ENCODE peak calls at places on chromosomes 12 and 14, in five cellular contexts. One of them, this sample, is unnamed.

GRCh38 chr12:63862187-63863107 is 17.9 kb downstream of the SRGAP1 start:
- DNase-seq in neural crest cell: no peak
- DNase-seq in cardiac muscle cell: no peak
- DNase-seq in dorsolateral prefrontal cortex: no peak
- DNase-seq in stomach: peak; percentile 62
- DNase-seq in this sample: no peak

GRCh38 chr14:33568935-33569579 is 381.8 kb downstream of the EGLN3 start:
- DNase-seq in neural crest cell: no peak
- DNase-seq in cardiac muscle cell: no peak
- DNase-seq in dorsolateral prefrontal cortex: no peak
- DNase-seq in stomach: no peak
- DNase-seq in this sample: no peak

GRCh38 chr12:47360771-47361388 is 281.1 kb upstream of the AMIGO2 start:
- DNase-seq in neural crest cell: no peak
- DNase-seq in cardiac muscle cell: no peak
- DNase-seq in dorsolateral prefrontal cortex: no peak
- DNase-seq in stomach: no peak
- DNase-seq in this sample: no peak

GRCh38 chr14:52650774-52651173 is 44.6 kb downstream of the ERO1A start:
- DNase-seq in neural crest cell: no peak
- DNase-seq in cardiac muscle cell: no peak
- DNase-seq in dorsolateral prefrontal cortex: no peak
- DNase-seq in stomach: no peak
- DNase-seq in this sample: no peak

GRCh38 chr14:87052646-87053225 is 940.2 kb downstream of the GALC start:
- DNase-seq in neural crest cell: no peak
- DNase-seq in cardiac muscle cell: no peak
- DNase-seq in dorsolateral prefrontal cortex: peak; percentile 10
- DNase-seq in stomach: no peak
- DNase-seq in this sample: no peak

GRCh38 chr14:102683399-102684275 is 91.2 kb downstream of the RCOR1 start:
- DNase-seq in neural crest cell: no peak
- DNase-seq in cardiac muscle cell: no peak
- DNase-seq in dorsolateral prefrontal cortex: no peak
- DNase-seq in stomach: peak; percentile 36
- DNase-seq in this sample: no peak

GRCh38 chr14:94025720-94026119 is 420 bp upstream of the OTUB2 start:
- DNase-seq in neural crest cell: no peak
- DNase-seq in cardiac muscle cell: no peak
- DNase-seq in dorsolateral prefrontal cortex: no peak
- DNase-seq in stomach: no peak
- DNase-seq in this sample: no peak

GRCh38 chr12:2172486-2173214 is 119.9 kb downstream of the CACNA1C start:
- DNase-seq in neural crest cell: no peak
- DNase-seq in cardiac muscle cell: no peak
- DNase-seq in dorsolateral prefrontal cortex: no peak
- DNase-seq in stomach: no peak
- DNase-seq in this sample: no peak

GRCh38 chr14:92561906-92562489 is 48.4 kb downstream of the RIN3 start:
- DNase-seq in neural crest cell: no peak
- DNase-seq in cardiac muscle cell: no peak
- DNase-seq in dorsolateral prefrontal cortex: no peak
- DNase-seq in stomach: no peak
- DNase-seq in this sample: no peak

GRCh38 chr12:60148831-60149230 is 553.0 kb downstream of the SLC16A7 start:
- DNase-seq in neural crest cell: no peak
- DNase-seq in cardiac muscle cell: no peak
- DNase-seq in dorsolateral prefrontal cortex: no peak
- DNase-seq in stomach: no peak
- DNase-seq in this sample: no peak

GRCh38 chr12:73863541-73863940 is 674.1 kb upstream of the ATXN7L3B start:
- DNase-seq in neural crest cell: no peak
- DNase-seq in cardiac muscle cell: no peak
- DNase-seq in dorsolateral prefrontal cortex: no peak
- DNase-seq in stomach: no peak
- DNase-seq in this sample: no peak

GRCh38 chr14:23299186-23299521 is 3.5 kb downstream of the PPP1R3E start:
- DNase-seq in neural crest cell: no peak
- DNase-seq in cardiac muscle cell: no peak
- DNase-seq in dorsolateral prefrontal cortex: no peak
- DNase-seq in stomach: no peak
- DNase-seq in this sample: no peak

GRCh38 chr12:94872671-94873367 is 130.7 kb downstream of the NDUFA12 start:
- DNase-seq in neural crest cell: no peak
- DNase-seq in cardiac muscle cell: no peak
- DNase-seq in dorsolateral prefrontal cortex: no peak
- DNase-seq in stomach: no peak
- DNase-seq in this sample: no peak

GRCh38 chr12:92859650-92860386 is 69.3 kb downstream of the EEA1 start:
- DNase-seq in neural crest cell: no peak
- DNase-seq in cardiac muscle cell: no peak
- DNase-seq in dorsolateral prefrontal cortex: no peak
- DNase-seq in stomach: no peak
- DNase-seq in this sample: no peak

GRCh38 chr14:76968621-76969063 is 59.9 kb downstream of the IRF2BPL start:
- DNase-seq in neural crest cell: no peak
- DNase-seq in cardiac muscle cell: no peak
- DNase-seq in dorsolateral prefrontal cortex: no peak
- DNase-seq in stomach: peak; percentile 47
- DNase-seq in this sample: no peak

GRCh38 chr12:11555743-11556625 is 93.5 kb upstream of the ETV6 start:
- DNase-seq in neural crest cell: no peak
- DNase-seq in cardiac muscle cell: no peak
- DNase-seq in dorsolateral prefrontal cortex: no peak
- DNase-seq in stomach: peak; percentile 57
- DNase-seq in this sample: no peak

GRCh38 chr12:47986266-47986610 is 18.0 kb downstream of the COL2A1 start:
- DNase-seq in neural crest cell: no peak
- DNase-seq in cardiac muscle cell: no peak
- DNase-seq in dorsolateral prefrontal cortex: no peak
- DNase-seq in stomach: no peak
- DNase-seq in this sample: no peak

GRCh38 chr14:34465069-34465859 is 3.2 kb upstream of the SPTSSA start:
- DNase-seq in neural crest cell: no peak
- DNase-seq in cardiac muscle cell: no peak
- DNase-seq in dorsolateral prefrontal cortex: no peak
- DNase-seq in stomach: no peak
- DNase-seq in this sample: no peak

GRCh38 chr14:97707603-97708002 is 910.4 kb downstream of the VRK1 start:
- DNase-seq in neural crest cell: no peak
- DNase-seq in cardiac muscle cell: no peak
- DNase-seq in dorsolateral prefrontal cortex: no peak
- DNase-seq in stomach: no peak
- DNase-seq in this sample: no peak

GRCh38 chr14:49892301-49892635 is 614 bp upstream of the ARF6 start:
- DNase-seq in neural crest cell: no peak
- DNase-seq in cardiac muscle cell: no peak
- DNase-seq in dorsolateral prefrontal cortex: peak; percentile 78
- DNase-seq in stomach: peak; percentile 57
- DNase-seq in this sample: no peak

GRCh38 chr12:52903285-52903854 is 1.5 kb downstream of the KRT8 start:
- DNase-seq in neural crest cell: peak; percentile 80
- DNase-seq in cardiac muscle cell: peak; percentile 94
- DNase-seq in dorsolateral prefrontal cortex: peak; percentile 39
- DNase-seq in stomach: peak; percentile 76
- DNase-seq in this sample: peak; percentile 83

GRCh38 chr14:94673781-94674231 is 61.6 kb downstream of the SERPINA3 start:
- DNase-seq in neural crest cell: no peak
- DNase-seq in cardiac muscle cell: no peak
- DNase-seq in dorsolateral prefrontal cortex: no peak
- DNase-seq in stomach: peak; percentile 22
- DNase-seq in this sample: no peak

GRCh38 chr14:99242816-99243795 is 28.9 kb downstream of the BCL11B start:
- DNase-seq in neural crest cell: no peak
- DNase-seq in cardiac muscle cell: no peak
- DNase-seq in dorsolateral prefrontal cortex: no peak
- DNase-seq in stomach: no peak
- DNase-seq in this sample: no peak

GRCh38 chr12:64884728-64885127 is 60.3 kb downstream of the TBC1D30 start:
- DNase-seq in neural crest cell: no peak
- DNase-seq in cardiac muscle cell: no peak
- DNase-seq in dorsolateral prefrontal cortex: no peak
- DNase-seq in stomach: no peak
- DNase-seq in this sample: no peak

GRCh38 chr12:109489955-109490565 is 12.6 kb downstream of the UBE3B start:
- DNase-seq in neural crest cell: no peak
- DNase-seq in cardiac muscle cell: no peak
- DNase-seq in dorsolateral prefrontal cortex: no peak
- DNase-seq in stomach: no peak
- DNase-seq in this sample: no peak

GRCh38 chr12:50050410-50051280 is 6.8 kb upstream of the ASIC1 start:
- DNase-seq in neural crest cell: no peak
- DNase-seq in cardiac muscle cell: peak; percentile 49
- DNase-seq in dorsolateral prefrontal cortex: peak; percentile 29
- DNase-seq in stomach: peak; percentile 69
- DNase-seq in this sample: no peak

GRCh38 chr12:91900971-91901370 is 244.7 kb downstream of the BTG1 start:
- DNase-seq in neural crest cell: no peak
- DNase-seq in cardiac muscle cell: no peak
- DNase-seq in dorsolateral prefrontal cortex: no peak
- DNase-seq in stomach: no peak
- DNase-seq in this sample: no peak

GRCh38 chr12:27539191-27539631 is 15.2 kb downstream of the PPFIBP1 start:
- DNase-seq in neural crest cell: no peak
- DNase-seq in cardiac muscle cell: no peak
- DNase-seq in dorsolateral prefrontal cortex: no peak
- DNase-seq in stomach: no peak
- DNase-seq in this sample: no peak

DNA sequence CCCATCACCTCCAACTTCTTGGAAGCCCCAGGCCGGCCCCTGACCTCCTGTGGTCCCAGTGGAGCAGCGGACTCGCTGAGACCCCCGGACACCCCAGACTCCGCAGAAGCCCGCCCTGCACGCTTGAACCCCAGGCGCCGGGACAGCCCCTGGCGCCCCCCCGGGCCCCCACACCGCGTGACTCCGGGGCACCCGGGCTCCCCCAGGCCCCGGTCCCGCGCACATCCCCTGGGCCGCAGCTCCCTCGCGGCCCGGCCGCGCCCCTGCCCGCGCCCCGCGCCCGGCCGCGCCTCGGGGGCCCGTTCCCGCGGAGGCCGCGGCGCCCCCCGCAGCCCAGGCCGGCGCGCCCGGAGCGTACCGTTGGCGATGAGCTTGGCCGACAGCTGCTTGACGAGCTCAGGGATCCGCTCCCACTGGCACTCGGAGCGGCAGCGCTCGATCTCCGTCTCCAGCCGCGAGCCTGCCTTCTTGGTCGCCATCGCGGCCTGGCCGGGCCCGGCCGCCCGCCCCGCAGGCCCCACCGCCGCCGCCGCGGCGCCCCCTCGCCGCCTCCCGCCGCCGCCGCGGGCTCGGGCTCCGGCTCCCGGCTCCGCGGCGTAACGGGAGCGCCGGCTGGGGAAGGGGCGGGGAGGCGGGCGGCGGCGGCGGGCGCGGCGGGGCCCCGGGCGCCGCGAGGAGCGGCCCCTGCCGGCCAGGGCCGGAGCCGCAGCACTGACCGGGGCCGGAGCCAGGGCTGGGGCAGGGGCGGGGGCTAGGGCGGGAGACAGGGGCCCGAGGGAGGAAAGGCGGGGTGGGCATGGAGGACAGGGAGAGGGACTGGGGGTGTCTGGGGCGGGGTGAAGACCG is at the start of gene TTC7B:
- DNase-seq in neural crest cell: peak; percentile 42
- DNase-seq in cardiac muscle cell: peak; percentile 77
- DNase-seq in dorsolateral prefrontal cortex: no peak
- DNase-seq in stomach: peak; percentile 51
- DNase-seq in this sample: peak; percentile 52
- TF ChIP-seq CTCF in neural crest cell: peak; percentile 37
- TF ChIP-seq CTCF in cardiac muscle cell: peak; percentile 27
- TF ChIP-seq CTCF in dorsolateral prefrontal cortex: no peak
- TF ChIP-seq CTCF in stomach: no peak
- TF ChIP-seq CTCF in this sample: no peak

DNA sequence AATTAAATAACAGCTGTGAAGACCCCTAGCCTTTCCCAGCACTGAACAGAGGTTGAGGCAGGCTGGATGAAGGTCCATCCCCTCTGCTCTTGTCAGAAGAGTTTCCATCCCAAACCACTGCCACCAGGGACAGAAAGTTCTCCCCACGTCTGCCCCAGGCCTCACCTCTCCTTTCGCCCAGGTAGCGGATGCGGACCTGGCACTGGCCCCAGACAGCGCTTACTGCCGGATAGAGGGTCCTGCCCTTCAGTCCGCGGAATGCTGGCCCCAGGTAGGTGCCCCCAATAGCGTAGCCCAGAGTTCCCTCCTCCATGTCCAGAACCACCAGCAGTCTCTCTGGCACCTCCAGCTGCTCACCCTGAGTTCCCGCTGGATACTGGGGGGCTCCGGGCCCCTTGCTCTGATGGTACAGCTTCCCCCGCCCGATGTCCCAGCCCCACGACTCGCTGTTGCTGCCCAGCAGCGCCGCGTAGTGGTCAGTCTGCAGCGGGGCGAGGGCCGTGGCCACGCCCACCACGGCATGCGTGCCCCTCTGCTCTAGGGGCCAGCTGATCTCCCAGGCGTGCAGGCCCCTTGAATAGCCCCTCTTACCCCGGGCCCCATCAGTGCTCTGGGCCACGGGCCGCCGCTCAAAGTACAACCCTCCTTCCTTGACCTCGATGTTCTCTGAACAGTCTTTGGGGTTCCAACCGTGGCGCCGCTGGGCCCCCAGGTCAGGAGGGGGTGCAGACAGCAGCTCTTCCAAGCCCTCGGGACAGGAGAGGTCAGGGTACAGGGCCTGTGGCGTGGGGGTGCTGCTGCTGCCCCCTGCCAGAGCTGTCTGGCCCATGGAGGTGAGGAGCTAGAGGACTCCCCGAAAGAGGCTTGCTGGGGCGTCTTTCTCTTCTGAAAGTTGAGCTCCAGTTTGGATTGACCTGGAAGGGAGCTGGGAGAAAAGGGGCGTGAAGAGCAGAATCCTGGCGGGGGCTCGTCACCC is 742 bp downstream of the SPSB2 start:
- DNase-seq in neural crest cell: peak; percentile 96
- DNase-seq in cardiac muscle cell: peak; percentile 91
- DNase-seq in dorsolateral prefrontal cortex: peak; percentile 81
- DNase-seq in stomach: peak; percentile 88
- DNase-seq in this sample: peak; percentile 98
- TF ChIP-seq CTCF in neural crest cell: peak; percentile 100
- TF ChIP-seq CTCF in cardiac muscle cell: peak; percentile 98
- TF ChIP-seq CTCF in dorsolateral prefrontal cortex: peak; percentile 91
- TF ChIP-seq CTCF in stomach: peak; percentile 83
- TF ChIP-seq CTCF in this sample: peak; percentile 100

DNA sequence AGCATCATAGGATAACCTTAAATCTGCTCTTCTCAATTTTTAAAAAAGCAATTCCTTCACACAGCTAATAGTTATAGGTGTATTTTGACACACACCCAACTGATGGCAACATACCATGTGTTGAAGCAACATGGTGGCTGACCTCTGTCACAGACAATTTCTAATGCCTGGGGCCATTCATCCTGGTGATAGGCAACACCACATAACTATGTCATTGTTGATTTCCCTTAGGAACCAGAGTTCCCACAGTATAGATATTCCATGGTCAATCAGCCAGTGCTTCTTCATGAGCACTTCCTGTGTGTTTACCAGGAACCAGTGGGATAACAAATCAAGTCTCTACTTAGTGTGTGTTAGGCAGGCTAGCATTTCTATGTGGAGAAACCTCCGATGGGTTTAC is 88.3 kb downstream of the FIGNL2 start:
- DNase-seq in neural crest cell: no peak
- DNase-seq in cardiac muscle cell: no peak
- DNase-seq in dorsolateral prefrontal cortex: no peak
- DNase-seq in stomach: no peak
- DNase-seq in this sample: no peak
- TF ChIP-seq CTCF in neural crest cell: no peak
- TF ChIP-seq CTCF in cardiac muscle cell: no peak
- TF ChIP-seq CTCF in dorsolateral prefrontal cortex: no peak
- TF ChIP-seq CTCF in stomach: no peak
- TF ChIP-seq CTCF in this sample: no peak

GRCh38 chr12:98678236-98678945 is 33.3 kb downstream of the APAF1 start:
- DNase-seq in neural crest cell: no peak
- DNase-seq in cardiac muscle cell: no peak
- DNase-seq in dorsolateral prefrontal cortex: no peak
- DNase-seq in stomach: no peak
- DNase-seq in this sample: no peak
- TF ChIP-seq CTCF in neural crest cell: no peak
- TF ChIP-seq CTCF in cardiac muscle cell: no peak
- TF ChIP-seq CTCF in dorsolateral prefrontal cortex: no peak
- TF ChIP-seq CTCF in stomach: no peak
- TF ChIP-seq CTCF in this sample: no peak

This sample was measured in progenitor cell of endocrine pancreas.